ENCODE peak calls at places on chromosomes 7 and 10, in seven cellular contexts. One of them, this sample, is unnamed.

GRCh38 chr7:120743128-120743527 is 114.8 kb downstream of the TSPAN12 start:
- DNase-seq in neuronal stem cell: no peak
- DNase-seq in IMR-90: no peak
- DNase-seq in H9: no peak
- DNase-seq in mesendoderm: no peak
- DNase-seq in H1: no peak
- DNase-seq in mesenchymal stem cell: no peak
- DNase-seq in this sample: no peak

GRCh38 chr7:69780377-69780776 is 182.1 kb downstream of the AUTS2 start:
- DNase-seq in neuronal stem cell: no peak
- DNase-seq in IMR-90: no peak
- DNase-seq in H9: peak
- DNase-seq in mesendoderm: peak
- DNase-seq in H1: no peak
- DNase-seq in mesenchymal stem cell: no peak
- DNase-seq in this sample: peak

GRCh38 chr7:27030393-27031001 is 65.3 kb downstream of the HOXA1 start:
- DNase-seq in neuronal stem cell: no peak
- DNase-seq in IMR-90: no peak
- DNase-seq in H9: no peak
- DNase-seq in mesendoderm: peak
- DNase-seq in H1: peak
- DNase-seq in mesenchymal stem cell: no peak
- DNase-seq in this sample: no peak

GRCh38 chr10:59057350-59057749 is 119.1 kb upstream of the PHYHIPL start:
- DNase-seq in neuronal stem cell: no peak
- DNase-seq in IMR-90: no peak
- DNase-seq in H9: no peak
- DNase-seq in mesendoderm: peak
- DNase-seq in H1: no peak
- DNase-seq in mesenchymal stem cell: no peak
- DNase-seq in this sample: no peak

GRCh38 chr7:7639847-7640220 is 718 bp upstream of the UMAD1 start:
- DNase-seq in neuronal stem cell: no peak
- DNase-seq in IMR-90: peak
- DNase-seq in H9: no peak
- DNase-seq in mesendoderm: no peak
- DNase-seq in H1: no peak
- DNase-seq in mesenchymal stem cell: peak
- DNase-seq in this sample: peak

GRCh38 chr10:13648425-13648824 is 61.7 kb downstream of the PRPF18 start:
- DNase-seq in neuronal stem cell: no peak
- DNase-seq in IMR-90: no peak
- DNase-seq in H9: no peak
- DNase-seq in mesendoderm: no peak
- DNase-seq in H1: no peak
- DNase-seq in mesenchymal stem cell: no peak
- DNase-seq in this sample: no peak

GRCh38 chr10:86292462-86293322 is 73.9 kb downstream of the GRID1 start:
- DNase-seq in neuronal stem cell: no peak
- DNase-seq in IMR-90: no peak
- DNase-seq in H9: no peak
- DNase-seq in mesendoderm: no peak
- DNase-seq in H1: peak
- DNase-seq in mesenchymal stem cell: no peak
- DNase-seq in this sample: no peak

GRCh38 chr7:51009716-51010496 is 227.2 kb upstream of the GRB10 start:
- DNase-seq in neuronal stem cell: no peak
- DNase-seq in IMR-90: peak
- DNase-seq in H9: no peak
- DNase-seq in mesendoderm: peak
- DNase-seq in H1: peak
- DNase-seq in mesenchymal stem cell: no peak
- DNase-seq in this sample: no peak

GRCh38 chr10:74164641-74165529 is 13.9 kb downstream of the ADK start:
- DNase-seq in neuronal stem cell: no peak
- DNase-seq in IMR-90: peak
- DNase-seq in H9: no peak
- DNase-seq in mesendoderm: no peak
- DNase-seq in H1: no peak
- DNase-seq in mesenchymal stem cell: peak
- DNase-seq in this sample: no peak

GRCh38 chr7:100132697-100133137 is 6.0 kb downstream of the MBLAC1 start:
- DNase-seq in neuronal stem cell: no peak
- DNase-seq in IMR-90: peak
- DNase-seq in H9: peak
- DNase-seq in mesendoderm: peak
- DNase-seq in H1: peak
- DNase-seq in mesenchymal stem cell: peak
- DNase-seq in this sample: no peak

DNA sequence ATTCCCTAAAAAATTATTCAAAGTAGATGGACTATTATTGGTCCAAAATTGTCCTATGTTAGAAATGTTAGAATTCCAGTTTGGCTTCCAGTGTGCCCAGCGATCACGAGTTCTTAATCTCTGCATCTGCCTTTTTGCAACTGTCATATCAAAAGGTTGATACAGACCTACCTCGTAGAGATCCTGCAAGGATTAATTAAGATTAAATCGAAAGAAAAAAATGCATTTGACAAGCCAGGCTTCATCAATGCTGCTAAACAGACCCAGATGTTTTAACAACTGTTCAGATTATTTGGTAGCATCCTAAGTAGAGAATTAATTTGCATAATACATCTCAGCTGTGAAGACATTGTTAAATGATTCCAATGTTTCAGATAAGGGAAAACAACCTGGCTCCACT is 336.5 kb downstream of the CRPPA start:
- DNase-seq in neuronal stem cell: no peak
- DNase-seq in IMR-90: no peak
- DNase-seq in H9: no peak
- DNase-seq in mesendoderm: no peak
- DNase-seq in H1: no peak
- DNase-seq in mesenchymal stem cell: no peak
- DNase-seq in this sample: no peak
- H3K4me2 ChIP-seq in neuronal stem cell: no peak
- H3K4me2 ChIP-seq in IMR-90: no peak
- H3K4me2 ChIP-seq in H9: no peak
- H3K4me2 ChIP-seq in mesendoderm: no peak
- H3K4me2 ChIP-seq in H1: no peak
- H3K4me2 ChIP-seq in mesenchymal stem cell: no peak
- H3K4me2 ChIP-seq in this sample: no peak

DNA sequence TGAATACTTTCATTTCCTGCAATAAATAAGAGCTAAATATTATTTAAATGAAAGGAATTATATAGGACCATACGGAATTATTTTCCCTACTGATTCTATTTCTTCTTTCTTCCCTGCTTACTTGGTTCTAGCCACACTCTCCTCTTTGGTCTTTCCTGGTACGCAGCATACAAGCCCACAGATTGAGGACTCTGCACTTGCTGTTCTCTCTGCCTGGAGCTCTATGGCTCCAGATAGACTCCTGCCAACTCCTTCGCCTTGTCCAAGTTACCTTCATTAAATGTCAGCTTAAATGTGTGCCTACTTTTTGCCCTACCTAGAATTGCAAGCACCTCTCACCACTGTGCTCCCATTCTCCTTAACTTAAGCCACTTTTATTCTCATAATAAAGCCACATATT is 203.4 kb downstream of the MDFIC start:
- DNase-seq in neuronal stem cell: no peak
- DNase-seq in IMR-90: no peak
- DNase-seq in H9: no peak
- DNase-seq in mesendoderm: no peak
- DNase-seq in H1: no peak
- DNase-seq in mesenchymal stem cell: no peak
- DNase-seq in this sample: no peak
- H3K18ac ChIP-seq in neuronal stem cell: no peak
- H3K18ac ChIP-seq in IMR-90: no peak
- H3K18ac ChIP-seq in H9: no peak
- H3K18ac ChIP-seq in mesendoderm: no peak
- H3K18ac ChIP-seq in H1: no peak
- H3K18ac ChIP-seq in mesenchymal stem cell: no peak
- H3K18ac ChIP-seq in this sample: no peak

GRCh38 chr7:137978464-137979237 is 23.2 kb downstream of the CREB3L2 start:
- DNase-seq in neuronal stem cell: no peak
- DNase-seq in IMR-90: peak
- DNase-seq in H9: no peak
- DNase-seq in mesendoderm: peak
- DNase-seq in H1: no peak
- DNase-seq in mesenchymal stem cell: peak
- DNase-seq in this sample: peak

GRCh38 chr7:137975768-137976167 is 26.1 kb downstream of the CREB3L2 start:
- DNase-seq in neuronal stem cell: no peak
- DNase-seq in IMR-90: peak
- DNase-seq in H9: no peak
- DNase-seq in mesendoderm: no peak
- DNase-seq in H1: no peak
- DNase-seq in mesenchymal stem cell: no peak
- DNase-seq in this sample: no peak

GRCh38 chr7:137975223-137975622 is 26.7 kb downstream of the CREB3L2 start:
- DNase-seq in neuronal stem cell: no peak
- DNase-seq in IMR-90: peak
- DNase-seq in H9: no peak
- DNase-seq in mesendoderm: no peak
- DNase-seq in H1: no peak
- DNase-seq in mesenchymal stem cell: peak
- DNase-seq in this sample: no peak

GRCh38 chr7:137977173-137977572 is 24.7 kb downstream of the CREB3L2 start:
- DNase-seq in neuronal stem cell: no peak
- DNase-seq in IMR-90: no peak
- DNase-seq in H9: no peak
- DNase-seq in mesendoderm: no peak
- DNase-seq in H1: no peak
- DNase-seq in mesenchymal stem cell: peak
- DNase-seq in this sample: no peak

GRCh38 chr7:137976700-137977099 is 25.2 kb downstream of the CREB3L2 start:
- DNase-seq in neuronal stem cell: no peak
- DNase-seq in IMR-90: no peak
- DNase-seq in H9: no peak
- DNase-seq in mesendoderm: no peak
- DNase-seq in H1: no peak
- DNase-seq in mesenchymal stem cell: no peak
- DNase-seq in this sample: no peak
- H3K4me2 ChIP-seq in neuronal stem cell: no peak
- H3K4me2 ChIP-seq in IMR-90: no peak
- H3K4me2 ChIP-seq in H9: no peak
- H3K4me2 ChIP-seq in mesendoderm: no peak
- H3K4me2 ChIP-seq in H1: no peak
- H3K4me2 ChIP-seq in mesenchymal stem cell: no peak
- H3K4me2 ChIP-seq in this sample: no peak

GRCh38 chr7:81492910-81493309 is 276.9 kb downstream of the HGF start:
- DNase-seq in neuronal stem cell: no peak
- DNase-seq in IMR-90: no peak
- DNase-seq in H9: no peak
- DNase-seq in mesendoderm: no peak
- DNase-seq in H1: no peak
- DNase-seq in mesenchymal stem cell: no peak
- DNase-seq in this sample: no peak
- H3K18ac ChIP-seq in neuronal stem cell: no peak
- H3K18ac ChIP-seq in IMR-90: no peak
- H3K18ac ChIP-seq in H9: no peak
- H3K18ac ChIP-seq in mesendoderm: no peak
- H3K18ac ChIP-seq in H1: no peak
- H3K18ac ChIP-seq in mesenchymal stem cell: no peak
- H3K18ac ChIP-seq in this sample: no peak

GRCh38 chr7:55363386-55364170 is 1.6 kb upstream of the LANCL2 start:
- DNase-seq in neuronal stem cell: no peak
- DNase-seq in IMR-90: no peak
- DNase-seq in H9: no peak
- DNase-seq in mesendoderm: no peak
- DNase-seq in H1: no peak
- DNase-seq in mesenchymal stem cell: no peak
- DNase-seq in this sample: no peak

GRCh38 chr7:55365103-55365679 is at the start of gene LANCL2:
- DNase-seq in neuronal stem cell: peak
- DNase-seq in IMR-90: peak
- DNase-seq in H9: peak
- DNase-seq in mesendoderm: no peak
- DNase-seq in H1: no peak
- DNase-seq in mesenchymal stem cell: peak
- DNase-seq in this sample: peak

GRCh38 chr7:55366461-55367138 is 1.5 kb downstream of the LANCL2 start:
- DNase-seq in neuronal stem cell: no peak
- DNase-seq in IMR-90: no peak
- DNase-seq in H9: no peak
- DNase-seq in mesendoderm: peak
- DNase-seq in H1: no peak
- DNase-seq in mesenchymal stem cell: peak
- DNase-seq in this sample: no peak

GRCh38 chr7:55367283-55367840 is 2.2 kb downstream of the LANCL2 start:
- DNase-seq in neuronal stem cell: no peak
- DNase-seq in IMR-90: no peak
- DNase-seq in H9: no peak
- DNase-seq in mesendoderm: no peak
- DNase-seq in H1: no peak
- DNase-seq in mesenchymal stem cell: no peak
- DNase-seq in this sample: no peak

GRCh38 chr7:55365680-55366460 is 733 bp downstream of the LANCL2 start:
- DNase-seq in neuronal stem cell: peak
- DNase-seq in IMR-90: peak
- DNase-seq in H9: peak
- DNase-seq in mesendoderm: peak
- DNase-seq in H1: peak
- DNase-seq in mesenchymal stem cell: peak
- DNase-seq in this sample: peak
- H3K4me2 ChIP-seq in neuronal stem cell: peak
- H3K4me2 ChIP-seq in IMR-90: peak
- H3K4me2 ChIP-seq in H9: peak
- H3K4me2 ChIP-seq in mesendoderm: peak
- H3K4me2 ChIP-seq in H1: peak
- H3K4me2 ChIP-seq in mesenchymal stem cell: peak
- H3K4me2 ChIP-seq in this sample: peak

GRCh38 chr10:68158031-68158430 is 48.7 kb downstream of the MYPN start:
- DNase-seq in neuronal stem cell: no peak
- DNase-seq in IMR-90: no peak
- DNase-seq in H9: no peak
- DNase-seq in mesendoderm: no peak
- DNase-seq in H1: no peak
- DNase-seq in mesenchymal stem cell: no peak
- DNase-seq in this sample: no peak

GRCh38 chr10:68167271-68167670 is 58.0 kb downstream of the MYPN start:
- DNase-seq in neuronal stem cell: no peak
- DNase-seq in IMR-90: peak
- DNase-seq in H9: no peak
- DNase-seq in mesendoderm: no peak
- DNase-seq in H1: no peak
- DNase-seq in mesenchymal stem cell: no peak
- DNase-seq in this sample: no peak

GRCh38 chr10:68167790-68168189 is 58.5 kb downstream of the MYPN start:
- DNase-seq in neuronal stem cell: no peak
- DNase-seq in IMR-90: no peak
- DNase-seq in H9: no peak
- DNase-seq in mesendoderm: no peak
- DNase-seq in H1: no peak
- DNase-seq in mesenchymal stem cell: no peak
- DNase-seq in this sample: no peak

GRCh38 chr10:68163735-68164134 is 54.4 kb downstream of the MYPN start:
- DNase-seq in neuronal stem cell: no peak
- DNase-seq in IMR-90: no peak
- DNase-seq in H9: no peak
- DNase-seq in mesendoderm: no peak
- DNase-seq in H1: no peak
- DNase-seq in mesenchymal stem cell: peak
- DNase-seq in this sample: no peak
- H3K18ac ChIP-seq in neuronal stem cell: no peak
- H3K18ac ChIP-seq in IMR-90: no peak
- H3K18ac ChIP-seq in H9: no peak
- H3K18ac ChIP-seq in mesendoderm: no peak
- H3K18ac ChIP-seq in H1: no peak
- H3K18ac ChIP-seq in mesenchymal stem cell: no peak
- H3K18ac ChIP-seq in this sample: no peak

GRCh38 chr10:118911361-118911760 is 118.2 kb upstream of the NANOS1 start:
- DNase-seq in neuronal stem cell: no peak
- DNase-seq in IMR-90: peak
- DNase-seq in H9: no peak
- DNase-seq in mesendoderm: peak
- DNase-seq in H1: no peak
- DNase-seq in mesenchymal stem cell: peak
- DNase-seq in this sample: peak
- H3K4me2 ChIP-seq in neuronal stem cell: no peak
- H3K4me2 ChIP-seq in IMR-90: no peak
- H3K4me2 ChIP-seq in H9: no peak
- H3K4me2 ChIP-seq in mesendoderm: no peak
- H3K4me2 ChIP-seq in H1: no peak
- H3K4me2 ChIP-seq in mesenchymal stem cell: no peak
- H3K4me2 ChIP-seq in this sample: no peak

This sample was measured in trophoblast cell.